ENCODE peak calls at places on chromosomes 7 and 10, in ten cellular contexts. C is prostate gland, K is transverse colon, W is uterus, N is ovary, V is heart left ventricle, Y is Peyer's patch, S is esophagus squamous epithelium, M is endothelial cell of umbilical vein, H is stomach. X is an unnamed sample.

GRCh38 chr7:90951229-90951628 is 313.0 kb upstream of the FZD1 start:
- DNase-seq in M (no peak), Y (no peak), V (no peak), N (no peak), S (no peak), C (no peak), K (no peak), H (no peak), W (no peak), X (no peak)

GRCh38 chr10:31353574-31353973 is 34.6 kb downstream of the ZEB1 start:
- DNase-seq in W (no peak), M (peak; percentile 66), V (no peak), H (no peak), N (no peak), Y (no peak), K (no peak), S (no peak), C (no peak), X (no peak)

GRCh38 chr7:146375155-146375554 is 258.6 kb downstream of the CNTNAP2 start:
- DNase-seq in V (no peak), C (no peak), M (no peak), K (no peak), S (no peak), H (no peak), W (no peak), N (no peak), Y (no peak), X (no peak)

GRCh38 chr10:23070819-23071218 is 24.6 kb upstream of the MSRB2 start:
- DNase-seq in W (no peak), Y (no peak), K (no peak), S (no peak), C (no peak), H (no peak), V (no peak), M (no peak), N (no peak), X (no peak)

GRCh38 chr7:133207687-133208086 is 45.2 kb upstream of the EXOC4 start:
- DNase-seq in H (no peak), M (no peak), Y (no peak), N (no peak), W (no peak), S (no peak), V (no peak), C (no peak), K (no peak), X (no peak)

GRCh38 chr10:49611166-49611814 is 1.2 kb downstream of the SLC18A3 start:
- DNase-seq in N (no peak), K (no peak), W (no peak), C (no peak), H (no peak), V (no peak), Y (peak; percentile 36), S (no peak), M (no peak), X (peak; percentile 65)

GRCh38 chr10:17590969-17591645 is 26.1 kb downstream of the HACD1 start:
- DNase-seq in S (no peak), M (no peak), K (no peak), H (no peak), V (no peak), N (no peak), W (no peak), Y (no peak), C (no peak), X (no peak)

GRCh38 chr7:80923211-80923612 is 4.4 kb upstream of the SEMA3C start:
- DNase-seq in Y (no peak), H (no peak), V (no peak), K (no peak), C (no peak), S (no peak), M (no peak), N (no peak), W (no peak), X (no peak)

GRCh38 chr7:27634892-27635538 is 27.7 kb downstream of the HIBADH start:
- DNase-seq in W (no peak), Y (no peak), K (no peak), C (no peak), N (no peak), V (no peak), M (no peak), H (no peak), S (no peak), X (no peak)

GRCh38 chr10:13815766-13816165 is 229.0 kb downstream of the PRPF18 start:
- DNase-seq in N (no peak), V (no peak), C (no peak), H (no peak), S (no peak), K (no peak), Y (no peak), W (no peak), M (peak; percentile 77), X (no peak)

DNA sequence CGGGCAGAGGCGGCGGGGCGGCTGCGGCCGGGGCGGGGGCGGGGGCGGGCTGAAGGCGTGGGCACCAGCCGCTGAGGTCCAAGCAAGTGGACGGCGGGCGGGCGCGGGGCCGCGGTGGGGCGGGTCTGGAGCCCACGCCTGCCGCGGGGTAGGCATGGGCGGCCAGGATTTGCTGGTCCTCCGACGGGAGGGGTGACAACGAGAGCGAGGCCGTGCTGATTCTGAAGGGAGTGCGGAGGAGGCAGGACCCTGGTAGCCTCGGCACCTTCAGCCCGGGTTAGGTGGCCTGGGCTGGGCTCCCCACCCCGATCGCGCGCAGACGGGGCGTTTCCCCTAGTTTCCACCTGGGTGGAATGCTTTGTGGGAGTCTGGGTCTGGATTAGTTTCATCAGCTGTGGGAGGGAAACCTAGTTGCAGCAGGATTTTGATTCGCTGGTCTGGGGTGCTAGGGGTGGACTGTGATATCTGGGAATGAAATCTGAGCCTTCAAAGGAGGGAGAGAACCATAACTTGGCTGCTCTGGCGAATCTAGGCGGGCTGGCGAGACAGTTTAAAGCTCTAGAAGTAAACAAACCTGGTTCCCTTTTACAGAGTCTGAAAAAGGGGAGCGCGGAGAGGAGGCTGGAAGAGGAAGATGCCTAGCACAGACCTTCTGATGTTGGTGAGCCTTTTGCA is 609 bp downstream of the SGPL1 start:
- DNase-seq in V (peak; percentile 60), N (peak; percentile 36), W (peak; percentile 61), H (peak; percentile 68), Y (peak; percentile 81), M (peak; percentile 90), S (no peak), K (peak; percentile 68), C (peak; percentile 88), X (peak; percentile 77)
- TF ChIP-seq POLR2A in V (no peak), N (no peak), W (peak; percentile 54), H (no peak), Y (no peak), M (peak; percentile 61), S (peak; percentile 39), K (no peak), C (peak; percentile 77), X (no peak)

DNA sequence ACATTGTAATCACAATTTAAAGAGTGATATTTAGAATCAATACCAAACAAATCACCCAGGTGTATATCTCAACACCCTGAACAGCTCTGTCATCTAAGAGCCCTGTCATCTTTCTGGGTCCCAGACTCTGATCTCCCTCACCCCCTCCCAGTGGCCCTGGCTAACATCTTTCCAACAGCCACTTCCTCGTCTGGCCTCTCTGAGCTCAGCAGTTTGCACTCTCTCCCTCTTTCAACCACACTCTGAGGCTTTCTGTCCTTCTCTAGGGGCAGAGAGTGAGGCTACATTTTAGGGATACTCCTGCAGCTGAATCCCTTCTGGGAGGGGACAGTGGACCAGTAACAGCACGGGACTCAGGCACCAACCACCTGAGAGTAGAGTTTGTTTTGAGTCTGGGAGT is 17.1 kb upstream of the PRRT4 start:
- DNase-seq in Y (no peak), W (no peak), M (no peak), S (no peak), V (no peak), H (no peak), C (no peak), K (no peak), N (no peak), X (no peak)
- H3K36me3 ChIP-seq in Y (no peaks in the 10 kb centered on the region), W (no peaks in the 10 kb centered on the region), M (no peaks in the 10 kb centered on the region), S (no peaks in the 10 kb centered on the region), V (no peaks in the 10 kb centered on the region), H (no peaks in the 10 kb centered on the region), C (no peaks in the 10 kb centered on the region), K (no peaks in the 10 kb centered on the region), N (no peaks in the 10 kb centered on the region), X (no peaks in the 10 kb centered on the region)

GRCh38 chr10:124602646-124603365 is 141.2 kb downstream of the LHPP start:
- DNase-seq in W (no peak), Y (no peak), S (no peak), K (no peak), N (no peak), H (no peak), M (no peak), C (no peak), V (no peak), X (no peak)
- H3K27ac ChIP-seq in W (no peak overlapping the region), Y (no peak overlapping the region), S (no peak overlapping the region), K (no peak overlapping the region), N (no peak overlapping the region), H (no peak overlapping the region), M (no peak overlapping the region), C (no peak overlapping the region), V (no peak overlapping the region), X (no peak overlapping the region)

GRCh38 chr7:156642306-156643045 is 1.9 kb downstream of the RNF32 start:
- DNase-seq in S (no peak), H (no peak), Y (no peak), M (no peak), K (no peak), C (no peak), V (no peak), W (no peak), N (no peak), X (no peak)

GRCh38 chr7:156640949-156641485 is 443 bp downstream of the RNF32 start:
- DNase-seq in H (peak; percentile 52), M (no peak), C (peak; percentile 30), W (no peak), K (peak; percentile 68), N (no peak), S (no peak), V (peak; percentile 8), Y (no peak), X (no peak)

GRCh38 chr7:156638443-156639077 is 2.0 kb upstream of the RNF32 start:
- DNase-seq in V (no peak), C (no peak), W (no peak), H (no peak), K (no peak), M (no peak), S (no peak), N (no peak), Y (no peak), X (no peak)

GRCh38 chr7:156640257-156640948 is at the start of gene RNF32:
- DNase-seq in S (peak; percentile 63), N (peak; percentile 93), K (peak; percentile 98), H (peak; percentile 98), V (peak; percentile 93), W (peak; percentile 81), M (peak; percentile 90), Y (peak; percentile 99), C (peak; percentile 92), X (peak; percentile 96)

DNA sequence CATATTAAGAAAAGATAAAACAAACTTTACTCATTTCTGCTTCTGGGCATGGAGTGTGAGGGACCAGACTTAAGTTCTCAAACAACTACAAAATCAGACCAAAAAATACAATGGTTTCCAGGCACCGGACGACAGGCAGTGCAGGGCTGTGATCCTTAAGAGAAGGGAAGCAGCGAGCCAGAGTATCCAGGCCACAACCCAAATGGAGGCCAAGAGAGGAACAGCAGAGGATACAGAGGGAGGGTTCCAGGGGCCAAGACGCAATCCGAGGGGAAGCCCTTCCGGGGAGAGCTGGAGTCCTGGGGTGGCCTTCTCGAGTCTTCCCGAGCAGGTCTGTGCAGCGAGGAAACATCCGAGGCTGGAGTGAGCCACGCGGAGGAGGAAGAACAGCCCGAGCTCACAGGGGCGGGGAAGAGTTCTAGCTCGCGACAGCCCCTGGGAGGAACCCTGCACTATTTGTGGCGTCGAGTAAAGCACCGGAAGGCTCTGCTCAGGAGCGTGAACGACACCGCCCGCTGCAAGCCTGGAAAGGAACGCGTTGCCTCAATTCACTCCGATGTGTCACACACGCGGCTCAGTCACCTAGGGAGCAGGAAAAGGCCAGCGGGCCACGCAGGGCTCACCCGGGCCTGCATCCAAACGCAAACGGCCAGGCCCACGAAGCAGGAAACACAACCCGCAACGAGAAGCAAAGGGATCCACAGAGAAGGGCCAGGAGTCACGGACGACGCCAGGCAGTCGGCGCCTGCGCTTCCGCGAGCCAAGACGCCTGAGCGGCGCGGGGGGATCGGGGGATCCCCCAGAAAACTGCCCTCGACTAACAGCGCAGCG is 933 bp upstream of the RNF32 start:
- DNase-seq in S (no peak), V (no peak), C (no peak), K (peak; percentile 14), W (no peak), H (no peak), M (no peak), Y (no peak), N (peak; percentile 20), X (no peak)
- TF ChIP-seq POLR2A in S (no peak), V (no peak), C (no peak), K (no peak), W (no peak), H (no peak), M (no peak), Y (no peak), N (no peak), X (no peak)